ENCODE peak calls at places on chromosomes 2 and 18, in four cellular contexts. X is fibroblast of lung; P is activated CD4-positive, alpha-beta T cell treated with anti-CD3 and anti-CD28 coated beads, Interleukin-2, amount 10 ng/mL, durations not matched to agents 24 days and 14 days; F is left ventricle myocardium superior. E is an unnamed sample.

GRCh38 chr2:55168221-55169154 is 63.6 kb downstream of the CLHC1 start:
- DNase-seq in X (peak), F (peak), P (peak), E (peak)

GRCh38 chr2:231181848-231182247 is 16.6 kb upstream of the ARMC9 start:
- DNase-seq in P (no peak), F (peak), X (peak), E (no peak)

GRCh38 chr2:97715951-97716694 is 2.7 kb downstream of the ZAP70 start:
- DNase-seq in P (no peak), F (no peak), X (no peak), E (no peak)

GRCh38 chr18:24027156-24027555 is 12.6 kb downstream of the TTC39C start:
- DNase-seq in X (peak), F (no peak), P (no peak), E (no peak)

GRCh38 chr2:240797914-240798313 is 22.1 kb downstream of the KIF1A start:
- DNase-seq in X (no peak), F (peak), P (no peak), E (no peak)

GRCh38 chr2:64179582-64180321 is 35.5 kb upstream of the PELI1 start:
- DNase-seq in X (no peak), P (peak), F (no peak), E (no peak)

GRCh38 chr18:48399303-48400075 is 9.7 kb downstream of the ZBTB7C start:
- DNase-seq in X (no peak), F (no peak), P (no peak), E (no peak)

GRCh38 chr2:17752892-17753802 is 463 bp downstream of the SMC6 start:
- DNase-seq in X (peak), F (peak), P (peak), E (peak)

GRCh38 chr2:219230201-219230540 is 565 bp downstream of the ANKZF1 start:
- DNase-seq in F (peak), P (peak), X (peak), E (no peak)

GRCh38 chr2:231161252-231162035 is 36.6 kb upstream of the HTR2B start:
- DNase-seq in X (no peak), F (no peak), P (peak), E (no peak)

GRCh38 chr2:156322103-156322671 is 10.3 kb downstream of the NR4A2 start:
- DNase-seq in X (no peak), F (no peak), P (peak), E (no peak)

GRCh38 chr2:152335016-152335850 is at the start of gene FMNL2:
- DNase-seq in P (peak), X (peak), F (peak), E (peak)

GRCh38 chr2:29878898-29879297 is 42.5 kb downstream of the ALK start:
- DNase-seq in P (no peak), X (no peak), F (no peak), E (peak)

GRCh38 chr2:128026422-128027277 is 1.2 kb downstream of the SAP130 start:
- DNase-seq in F (no peak), X (peak), P (no peak), E (no peak)

GRCh38 chr18:74425876-74426275 is 31.2 kb downstream of the DIPK1C start:
- DNase-seq in P (no peak), F (no peak), X (no peak), E (no peak)

GRCh38 chr2:217370391-217370790 is 510.5 kb upstream of the TNP1 start:
- DNase-seq in X (no peak), P (no peak), F (no peak), E (no peak)

GRCh38 chr2:38416296-38417036 is 39.4 kb upstream of the ATL2 start:
- DNase-seq in X (no peak), F (no peak), P (no peak), E (no peak)

GRCh38 chr2:229370484-229370883 is 99.4 kb upstream of the PID1 start:
- DNase-seq in P (no peak), F (no peak), X (peak), E (no peak)

GRCh38 chr2:189669913-189670312 is 4.6 kb upstream of the ANKAR start:
- DNase-seq in F (no peak), P (no peak), X (no peak), E (no peak)

GRCh38 chr2:44940612-44941464 is 664 bp upstream of the SIX3 start:
- DNase-seq in X (no peak), P (no peak), F (no peak), E (no peak)

GRCh38 chr18:32771871-32772499 is 838 bp downstream of the KLHL14 start:
- DNase-seq in P (no peak), F (no peak), X (no peak), E (no peak)

GRCh38 chr2:102606353-102606752 is 13.0 kb upstream of the SLC9A2 start:
- DNase-seq in F (no peak), P (no peak), X (no peak), E (no peak)

GRCh38 chr2:240479561-240479960 is 44.1 kb downstream of the GPC1 start:
- DNase-seq in X (no peak), P (no peak), F (peak), E (peak)

GRCh38 chr2:118529931-118530330 is 317.5 kb downstream of the EN1 start:
- DNase-seq in F (no peak), X (no peak), P (peak), E (no peak)

GRCh38 chr18:28204154-28204553 is 27.2 kb upstream of the CDH2 start:
- DNase-seq in P (no peak), F (no peak), X (peak), E (no peak)

GRCh38 chr2:96153991-96154431 is 8.8 kb upstream of the DUSP2 start:
- DNase-seq in X (no peak), P (no peak), F (peak), E (no peak)

GRCh38 chr18:34890486-34891085 is 150.6 kb upstream of the MAPRE2 start:
- DNase-seq in X (no peak), P (no peak), F (no peak), E (no peak)

GRCh38 chr2:233007739-233008138 is 5.3 kb downstream of the NGEF start:
- DNase-seq in X (no peak), F (no peak), P (no peak), E (no peak)

GRCh38 chr2:75641587-75641986 is 5.0 kb upstream of the MRPL19 start:
- DNase-seq in P (no peak), X (no peak), F (no peak), E (no peak)

GRCh38 chr2:134190062-134190806 is 63.6 kb upstream of the MGAT5 start:
- DNase-seq in P (no peak), X (no peak), F (no peak), E (no peak)

GRCh38 chr2:21346984-21347383 is 223.2 kb downstream of the TDRD15 start:
- DNase-seq in F (no peak), P (no peak), X (no peak), E (no peak)

GRCh38 chr2:67135201-67135600 is 261.9 kb upstream of the ETAA1 start:
- DNase-seq in X (no peak), P (no peak), F (no peak), E (no peak)